ENCODE peak calls at places on chromosomes 12 and 14, in six cellular contexts. B is ELF-1, K is astrocyte of the spinal cord, W is retina, E is NCI-H1105, L is neural progenitor cell. Y is an unnamed sample.
A peak's percentile ranks its signal among the peaks of the same experiment; 100 is the strongest.

GRCh38 chr14:58898655-58899316 is 261.0 kb downstream of the DACT1 start:
- DNase-seq in B (no peak), K (peak; percentile 92), W (no peak), E (no peak), L (no peak), Y (peak; percentile 90)

GRCh38 chr12:97306121-97306520 is 156.5 kb upstream of the RMST start:
- DNase-seq in B (no peak), K (no peak), W (no peak), E (no peak), L (no peak), Y (no peak)

GRCh38 chr12:105805730-105806390 is 332.9 kb downstream of the NUAK1 start:
- DNase-seq in B (no peak), K (no peak), W (no peak), E (no peak), L (no peak), Y (no peak)

GRCh38 chr12:72313757-72314270 is 41.6 kb downstream of the TRHDE start:
- DNase-seq in B (no peak), K (no peak), W (no peak), E (no peak), L (peak; percentile 35), Y (peak; percentile 29)

GRCh38 chr12:34244608-34245007 is 222.3 kb downstream of the ALG10 start:
- DNase-seq in B (no peak), K (no peak), W (no peak), E (no peak), L (no peak), Y (no peak)

GRCh38 chr12:89947437-89948265 is 239.0 kb upstream of the ATP2B1 start:
- DNase-seq in B (peak; percentile 65), K (peak; percentile 92), W (no peak), E (peak; percentile 41), L (no peak), Y (no peak)

GRCh38 chr12:71164877-71165197 is 7.0 kb upstream of the TSPAN8 start:
- DNase-seq in B (no peak), K (peak; percentile 15), W (no peak), E (no peak), L (no peak), Y (no peak)

GRCh38 chr12:3728686-3729085 is 24.2 kb downstream of the CRACR2A start:
- DNase-seq in B (no peak), K (no peak), W (no peak), E (no peak), L (no peak), Y (no peak)

GRCh38 chr12:54981796-54982195 is 2.8 kb downstream of the TESPA1 start:
- DNase-seq in B (no peak), K (no peak), W (no peak), E (no peak), L (no peak), Y (no peak)

GRCh38 chr12:12804011-12804410 is 9.1 kb upstream of the DDX47 start:
- DNase-seq in B (no peak), K (peak; percentile 41), W (no peak), E (no peak), L (no peak), Y (no peak)

GRCh38 chr12:112117685-112118084 is 7.7 kb upstream of the TRAFD1 start:
- DNase-seq in B (no peak), K (no peak), W (no peak), E (no peak), L (no peak), Y (no peak)

GRCh38 chr12:119994892-119995658 is 6.0 kb downstream of the BICDL1 start:
- DNase-seq in B (no peak), K (no peak), W (no peak), E (no peak), L (no peak), Y (no peak)

GRCh38 chr14:54420478-54421116 is 20.6 kb downstream of the CNIH1 start:
- DNase-seq in B (peak; percentile 56), K (peak; percentile 64), W (no peak), E (no peak), L (peak; percentile 53), Y (peak; percentile 38)

Y was measured in kidney glomerular epithelial cell.